ENCODE peak calls at places on chromosomes 11 and 22, in seven cellular contexts. O is AG04449, L is activated B cell treated with CpG ODN at 0.5 μM for 24 hours, G is right atrium auricular region, Z is IMR-90, Y is astrocyte of the spinal cord, M is OCI-LY7. F is an unnamed sample.

GRCh38 chr11:62792193-62792575 is 378 bp upstream of the TMEM223 start:
- DNase-seq in O (no peak), L (no peak), G (no peak), Z (peak; percentile 18), Y (no peak), M (no peak), F (no peak)

GRCh38 chr22:49010901-49011300 is 816.8 kb downstream of the BRD1 start:
- DNase-seq in O (no peak), L (no peak), G (peak; percentile 49), Z (no peak), Y (no peak), M (no peak), F (no peak)

GRCh38 chr11:96554236-96554635 is 164.4 kb downstream of the JRKL start:
- DNase-seq in O (no peak), L (no peak), G (no peak), Z (no peak), Y (no peak), M (no peak), F (no peak)

GRCh38 chr22:50202130-50202671 is 1.4 kb downstream of the SELENOO start:
- DNase-seq in O (no peak), L (no peak), G (no peak), Z (no peak), Y (no peak), M (peak; percentile 50), F (no peak)

GRCh38 chr11:107490836-107491235 is 33.2 kb upstream of the CWF19L2 start:
- DNase-seq in O (no peak), L (no peak), G (no peak), Z (no peak), Y (no peak), M (no peak), F (no peak)

GRCh38 chr11:70628881-70629844 is 230.8 kb downstream of the CTTN start:
- DNase-seq in O (no peak), L (no peak), G (no peak), Z (no peak), Y (no peak), M (no peak), F (no peak)

GRCh38 chr11:100719362-100719761 is 32.3 kb downstream of the ARHGAP42 start:
- DNase-seq in O (no peak), L (no peak), G (no peak), Z (peak; percentile 42), Y (peak; percentile 74), M (no peak), F (no peak)

GRCh38 chr11:35144103-35144741 is 5.3 kb downstream of the CD44 start:
- DNase-seq in O (no peak), L (peak; percentile 63), G (no peak), Z (peak; percentile 84), Y (peak; percentile 81), M (peak; percentile 81), F (no peak)

GRCh38 chr11:69484427-69485259 is 3.2 kb downstream of the LINC01488 start:
- DNase-seq in O (no peak), L (no peak), G (no peak), Z (no peak), Y (no peak), M (no peak), F (no peak)

GRCh38 chr11:69948256-69949141 is 129.3 kb upstream of the FGF3 start:
- DNase-seq in O (no peak), L (no peak), G (no peak), Z (peak; percentile 57), Y (peak; percentile 41), M (no peak), F (no peak)

GRCh38 chr11:101127699-101128570 is 1.7 kb downstream of the PGR start:
- DNase-seq in O (no peak), L (no peak), G (peak; percentile 60), Z (no peak), Y (no peak), M (no peak), F (no peak)

GRCh38 chr11:121964591-121964990 is 151.4 kb downstream of the BLID start:
- DNase-seq in O (no peak), L (no peak), G (no peak), Z (peak; percentile 64), Y (peak; percentile 45), M (no peak), F (no peak)

GRCh38 chr11:36258730-36259360 is 30.4 kb downstream of the COMMD9 start:
- DNase-seq in O (peak; percentile 36), L (no peak), G (peak; percentile 62), Z (peak; percentile 77), Y (peak; percentile 68), M (peak; percentile 12), F (peak; percentile 29)

GRCh38 chr22:31680764-31681624 is 19.0 kb upstream of the PISD start:
- DNase-seq in O (no peak), L (no peak), G (no peak), Z (peak; percentile 79), Y (peak; percentile 72), M (no peak), F (no peak)

GRCh38 chr11:134264966-134265365 is 11.2 kb upstream of the GLB1L3 start:
- DNase-seq in O (no peak), L (no peak), G (no peak), Z (no peak), Y (no peak), M (no peak), F (no peak)

GRCh38 chr11:134258577-134258976 is 5.2 kb downstream of the ACAD8 start:
- DNase-seq in O (no peak), L (no peak), G (no peak), Z (no peak), Y (no peak), M (no peak), F (no peak)

GRCh38 chr11:134261000-134261399 is 7.6 kb downstream of the ACAD8 start:
- DNase-seq in O (no peak), L (no peak), G (no peak), Z (no peak), Y (no peak), M (no peak), F (no peak)

GRCh38 chr11:134260503-134260902 is 7.1 kb downstream of the ACAD8 start:
- DNase-seq in O (no peak), L (no peak), G (no peak), Z (no peak), Y (no peak), M (peak; percentile 15), F (no peak)

GRCh38 chr11:134261626-134262488 is 8.5 kb downstream of the ACAD8 start:
- DNase-seq in O (no peak), L (no peak), G (no peak), Z (no peak), Y (peak; percentile 10), M (peak; percentile 44), F (peak; percentile 73)
- TF ChIP-seq CTCF in O (peak; percentile 52), L (no peak), G (no peak), Z (peak; percentile 46), Y (peak; percentile 64), M (peak; percentile 75), F (peak; percentile 58)

GRCh38 chr22:20584029-20584871 is 76.8 kb downstream of the MED15 start:
- DNase-seq in O (no peak), L (no peak), G (no peak), Z (no peak), Y (no peak), M (no peak), F (no peak)

GRCh38 chr22:20584872-20585639 is 77.6 kb downstream of the MED15 start:
- DNase-seq in O (no peak), L (no peak), G (no peak), Z (no peak), Y (no peak), M (no peak), F (no peak)

GRCh38 chr22:20582520-20583361 is 75.3 kb downstream of the MED15 start:
- DNase-seq in O (no peak), L (no peak), G (no peak), Z (no peak), Y (no peak), M (no peak), F (no peak)

GRCh38 chr22:20582171-20582511 is 74.7 kb downstream of the MED15 start:
- DNase-seq in O (no peak), L (no peak), G (no peak), Z (no peak), Y (no peak), M (no peak), F (no peak)

GRCh38 chr22:20583471-20583922 is 76.1 kb downstream of the MED15 start:
- DNase-seq in O (no peak), L (no peak), G (no peak), Z (no peak), Y (no peak), M (no peak), F (no peak)
- TF ChIP-seq CTCF in O (no peak), L (no peak), G (no peak), Z (no peak), Y (peak; percentile 26), M (peak; percentile 62), F (no peak)

GRCh38 chr11:104623518-104623917 is 274.7 kb downstream of the CASP12 start:
- DNase-seq in O (no peak), L (no peak), G (no peak), Z (peak; percentile 70), Y (peak; percentile 14), M (no peak), F (no peak)
- TF ChIP-seq CTCF in O (no peak), L (no peak), G (no peak), Z (no peak), Y (no peak), M (no peak), F (no peak)

GRCh38 chr11:111562692-111563389 is 22.3 kb downstream of the LAYN start:
- DNase-seq in O (no peak), L (no peak), G (no peak), Z (no peak), Y (no peak), M (no peak), F (no peak)

GRCh38 chr11:111566324-111566723 is 25.8 kb downstream of the LAYN start:
- DNase-seq in O (no peak), L (no peak), G (no peak), Z (no peak), Y (no peak), M (no peak), F (no peak)

GRCh38 chr11:111561306-111561705 is 20.8 kb downstream of the LAYN start:
- DNase-seq in O (no peak), L (no peak), G (no peak), Z (no peak), Y (no peak), M (no peak), F (no peak)

GRCh38 chr11:111561801-111562325 is 21.3 kb downstream of the LAYN start:
- DNase-seq in O (peak; percentile 65), L (no peak), G (no peak), Z (peak; percentile 86), Y (peak; percentile 77), M (no peak), F (no peak)

DNA sequence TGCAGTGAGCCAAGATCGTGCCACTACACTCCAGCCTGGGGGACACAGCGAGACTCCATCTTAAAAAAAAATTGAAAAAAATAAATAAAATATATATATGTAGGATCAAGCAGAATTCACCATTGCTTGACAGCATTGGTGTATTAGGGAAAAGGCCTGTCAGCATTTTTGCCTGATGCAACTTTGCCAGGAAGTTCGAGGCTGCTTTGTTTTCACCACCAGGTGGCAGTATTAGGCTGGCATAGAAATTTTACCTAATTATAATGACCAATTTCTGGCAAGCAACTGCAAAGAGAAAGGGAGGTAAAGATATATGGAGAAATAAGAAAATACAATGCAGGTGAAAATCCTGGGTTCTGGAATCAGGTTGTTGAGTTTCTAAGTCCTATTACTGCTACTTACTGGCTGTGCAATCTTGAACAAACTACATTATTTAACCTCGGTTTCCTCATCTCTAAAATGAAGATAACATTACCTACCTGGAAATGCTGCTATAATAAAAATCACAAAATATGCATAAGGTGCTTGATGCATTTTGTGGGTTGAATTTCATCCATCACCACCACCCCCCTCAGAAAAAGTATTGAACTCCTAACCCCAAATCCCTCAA is 24.7 kb downstream of the LAYN start:
- DNase-seq in O (no peak), L (no peak), G (peak; percentile 87), Z (peak; percentile 80), Y (peak; percentile 83), M (peak; percentile 83), F (peak; percentile 41)
- TF ChIP-seq CTCF in O (peak; percentile 62), L (peak; percentile 40), G (peak; percentile 79), Z (peak; percentile 92), Y (peak; percentile 84), M (peak; percentile 93), F (peak; percentile 83)

F was measured in D721Med.